ENCODE peak calls at places on chromosomes 16 and 17, in ten cellular contexts. Z is GM12865, P is pancreas, L is heart left ventricle, B is A172, I is suprapubic skin, E is memory B cell, M is Daoy, C is NCI-H82, S is neural progenitor cell. G is an unnamed sample.

GRCh38 chr17:43125967-43126910 is 1.1 kb upstream of the BRCA1 start:
- DNase-seq in Z (no peak), P (no peak), L (no peak), B (no peak), I (no peak), E (no peak), M (no peak), C (no peak), S (peak; percentile 18), G (no peak)

GRCh38 chr17:57524790-57525543 is 220.1 kb downstream of the CCDC182 start:
- DNase-seq in Z (no peak), P (no peak), L (no peak), B (no peak), I (no peak), E (no peak), M (no peak), C (peak; percentile 57), S (no peak), G (no peak)

GRCh38 chr17:1709971-1710806 is at the start of gene TLCD2:
- DNase-seq in Z (no peak), P (peak; percentile 86), L (peak; percentile 88), B (no peak), I (peak; percentile 88), E (peak; percentile 34), M (peak; percentile 79), C (peak; percentile 80), S (peak; percentile 79), G (peak; percentile 76)

GRCh38 chr16:30561212-30561816 is 3.1 kb upstream of the ZNF764 start:
- DNase-seq in Z (no peak), P (peak; percentile 70), L (peak; percentile 58), B (no peak), I (no peak), E (peak; percentile 41), M (no peak), C (no peak), S (peak; percentile 16), G (no peak)

GRCh38 chr16:22250522-22250921 is 44.4 kb downstream of the EEF2K start:
- DNase-seq in Z (no peak), P (no peak), L (no peak), B (peak; percentile 59), I (no peak), E (no peak), M (peak; percentile 38), C (no peak), S (no peak), G (no peak)

GRCh38 chr16:80670170-80670865 is 129.5 kb downstream of the DYNLRB2 start:
- DNase-seq in Z (peak; percentile 48), P (no peak), L (no peak), B (no peak), I (no peak), E (peak; percentile 31), M (no peak), C (no peak), S (no peak), G (no peak)

GRCh38 chr17:75102385-75102821 is 7.4 kb upstream of the ARMC7 start:
- DNase-seq in Z (no peak), P (no peak), L (no peak), B (no peak), I (no peak), E (peak; percentile 30), M (no peak), C (no peak), S (no peak), G (no peak)

GRCh38 chr16:75733305-75734141 is 7.2 kb upstream of the CPHXL start:
- DNase-seq in Z (no peak), P (no peak), L (peak; percentile 23), B (peak; percentile 22), I (no peak), E (no peak), M (peak; percentile 78), C (no peak), S (peak; percentile 64), G (peak; percentile 56)

GRCh38 chr17:78923660-78924453 is 1.3 kb downstream of the TIMP2 start:
- DNase-seq in Z (peak; percentile 56), P (peak; percentile 89), L (no peak), B (peak; percentile 68), I (peak; percentile 79), E (peak; percentile 70), M (peak; percentile 64), C (peak; percentile 53), S (peak; percentile 40), G (peak; percentile 96)

GRCh38 chr17:82195675-82196258 is 16.9 kb downstream of the CCDC57 start:
- DNase-seq in Z (no peak), P (no peak), L (no peak), B (no peak), I (no peak), E (no peak), M (no peak), C (no peak), S (no peak), G (no peak)

GRCh38 chr17:49031965-49032928 is 35.1 kb downstream of the IGF2BP1 start:
- DNase-seq in Z (peak; percentile 81), P (no peak), L (no peak), B (peak; percentile 78), I (no peak), E (no peak), M (peak; percentile 63), C (peak; percentile 95), S (peak; percentile 93), G (peak; percentile 85)

GRCh38 chr17:17406225-17406624 is 70.6 kb upstream of the MED9 start:
- DNase-seq in Z (no peak), P (no peak), L (no peak), B (no peak), I (no peak), E (no peak), M (no peak), C (no peak), S (no peak), G (no peak)

GRCh38 chr17:61863801-61864126 is 436 bp upstream of the BRIP1 start:
- DNase-seq in Z (no peak), P (no peak), L (no peak), B (no peak), I (no peak), E (peak; percentile 15), M (no peak), C (no peak), S (no peak), G (no peak)

GRCh38 chr17:74779948-74780400 is 3.8 kb upstream of the NAT9 start:
- DNase-seq in Z (peak; percentile 94), P (no peak), L (peak; percentile 75), B (no peak), I (no peak), E (peak; percentile 63), M (no peak), C (no peak), S (no peak), G (no peak)

GRCh38 chr17:45247429-45248131 is 14.3 kb downstream of the SPATA32 start:
- DNase-seq in Z (peak; percentile 97), P (peak; percentile 97), L (peak; percentile 90), B (peak; percentile 97), I (peak; percentile 93), E (peak; percentile 87), M (peak; percentile 95), C (peak; percentile 99), S (peak; percentile 99), G (peak; percentile 100)

GRCh38 chr17:43540821-43541674 is 5.1 kb downstream of the ETV4 start:
- DNase-seq in Z (no peak), P (no peak), L (no peak), B (peak; percentile 39), I (no peak), E (no peak), M (peak; percentile 32), C (peak; percentile 36), S (peak; percentile 56), G (no peak)

GRCh38 chr17:10105513-10106001 is 92.8 kb downstream of the GAS7 start:
- DNase-seq in Z (no peak), P (no peak), L (peak; percentile 75), B (no peak), I (no peak), E (no peak), M (peak; percentile 66), C (peak; percentile 22), S (no peak), G (no peak)

GRCh38 chr17:57939797-57940196 is 15.4 kb downstream of the CUEDC1 start:
- DNase-seq in Z (peak; percentile 91), P (no peak), L (peak; percentile 64), B (no peak), I (no peak), E (peak; percentile 68), M (no peak), C (no peak), S (no peak), G (no peak)

GRCh38 chr16:82470506-82471196 is 156.1 kb upstream of the CDH13 start:
- DNase-seq in Z (no peak), P (no peak), L (no peak), B (no peak), I (no peak), E (no peak), M (no peak), C (no peak), S (peak; percentile 19), G (no peak)

GRCh38 chr17:66301864-66302741 is at the start of gene PRKCA:
- DNase-seq in Z (peak; percentile 81), P (peak; percentile 93), L (peak; percentile 89), B (peak; percentile 61), I (peak; percentile 75), E (peak; percentile 57), M (peak; percentile 88), C (peak; percentile 61), S (peak; percentile 92), G (peak; percentile 70)

GRCh38 chr17:11986939-11987329 is 10.3 kb downstream of the ZNF18 start:
- DNase-seq in Z (peak; percentile 3), P (no peak), L (no peak), B (peak; percentile 57), I (no peak), E (no peak), M (peak; percentile 35), C (peak; percentile 69), S (peak; percentile 56), G (no peak)

GRCh38 chr16:29909398-29909797 is 9.1 kb downstream of the ASPHD1 start:
- DNase-seq in Z (no peak), P (no peak), L (no peak), B (peak; percentile 70), I (peak; percentile 5), E (no peak), M (no peak), C (peak; percentile 8), S (no peak), G (no peak)

GRCh38 chr17:7839890-7840260 is 5.9 kb downstream of the KDM6B start:
- DNase-seq in Z (peak; percentile 61), P (no peak), L (no peak), B (peak; percentile 24), I (no peak), E (no peak), M (no peak), C (peak; percentile 78), S (peak; percentile 31), G (no peak)

GRCh38 chr16:22924492-22924891 is 110.5 kb downstream of the HS3ST2 start:
- DNase-seq in Z (no peak), P (no peak), L (no peak), B (no peak), I (no peak), E (no peak), M (no peak), C (no peak), S (no peak), G (no peak)